ENCODE peak calls at places on chromosomes 5 and 9, in eight cellular contexts. Z is cardiac septum; K is activated naive CD8-positive, alpha-beta T cell treated with anti-CD3 and anti-CD28 coated beads, Interleukin-2, amount 50 U/mL, for 16 hours; R is uterus; T is type B pancreatic cell; H is AG09309; X is left cardiac atrium; B is PC-3. I is an unnamed sample.

GRCh38 chr9:88476491-88477271 is 58.3 kb upstream of the NXNL2 start:
- DNase-seq in Z (no peak), K (no peak), R (no peak), T (no peak), H (peak; percentile 13), X (no peak), B (peak; percentile 6), I (no peak)

GRCh38 chr9:136851941-136852663 is at the start of gene MAMDC4:
- DNase-seq in Z (no peak), K (no peak), R (no peak), T (no peak), H (no peak), X (peak; percentile 26), B (no peak), I (no peak)

GRCh38 chr9:104144336-104144735 is 50.2 kb downstream of the SMC2 start:
- DNase-seq in Z (no peak), K (no peak), R (no peak), T (no peak), H (no peak), X (no peak), B (peak; percentile 50), I (no peak)

GRCh38 chr9:97853844-97854695 is 1.0 kb downstream of the FOXE1 start:
- DNase-seq in Z (peak; percentile 82), K (no peak), R (no peak), T (no peak), H (no peak), X (peak; percentile 36), B (no peak), I (no peak)

GRCh38 chr9:129868571-129869486 is 33.6 kb downstream of the USP20 start:
- DNase-seq in Z (no peak), K (peak; percentile 62), R (no peak), T (no peak), H (no peak), X (peak; percentile 47), B (peak; percentile 51), I (no peak)

GRCh38 chr5:141753971-141754713 is 72.1 kb upstream of the ARAP3 start:
- DNase-seq in Z (no peak), K (no peak), R (no peak), T (no peak), H (no peak), X (no peak), B (peak; percentile 63), I (no peak)

GRCh38 chr5:116044073-116044472 is 11.8 kb downstream of the ARL14EPL start:
- DNase-seq in Z (no peak), K (no peak), R (no peak), T (no peak), H (no peak), X (no peak), B (no peak), I (no peak)

GRCh38 chr5:152056931-152057330 is 132.3 kb upstream of the GLRA1 start:
- DNase-seq in Z (no peak), K (no peak), R (no peak), T (no peak), H (no peak), X (no peak), B (no peak), I (no peak)

GRCh38 chr5:74320526-74320925 is 320.0 kb downstream of the ENC1 start:
- DNase-seq in Z (no peak), K (no peak), R (no peak), T (no peak), H (no peak), X (no peak), B (no peak), I (no peak)

GRCh38 chr5:61435368-61435767 is 103.3 kb downstream of the ZSWIM6 start:
- DNase-seq in Z (no peak), K (no peak), R (no peak), T (no peak), H (no peak), X (no peak), B (no peak), I (no peak)

GRCh38 chr9:116020146-116020545 is 133.4 kb upstream of the PAPPA start:
- DNase-seq in Z (no peak), K (no peak), R (no peak), T (no peak), H (no peak), X (no peak), B (no peak), I (no peak)

GRCh38 chr5:178673801-178674200 is 47.0 kb upstream of the CLK4 start:
- DNase-seq in Z (peak; percentile 38), K (no peak), R (no peak), T (no peak), H (no peak), X (no peak), B (no peak), I (no peak)

GRCh38 chr9:90331826-90332575 is 310.6 kb downstream of the DIRAS2 start:
- DNase-seq in Z (no peak), K (no peak), R (no peak), T (no peak), H (peak; percentile 2), X (no peak), B (no peak), I (no peak)

GRCh38 chr9:16139781-16140180 is 586.9 kb downstream of the CCDC171 start:
- DNase-seq in Z (no peak), K (no peak), R (peak; percentile 86), T (no peak), H (no peak), X (no peak), B (no peak), I (no peak)

GRCh38 chr9:130072515-130073235 is 19.0 kb downstream of the GPR107 start:
- DNase-seq in Z (no peak), K (no peak), R (no peak), T (no peak), H (no peak), X (no peak), B (peak; percentile 60), I (no peak)

GRCh38 chr5:68215888-68216736 is 556 bp downstream of the PIK3R1 start:
- DNase-seq in Z (peak; percentile 87), K (peak; percentile 29), R (peak; percentile 46), T (peak; percentile 72), H (no peak), X (peak; percentile 53), B (no peak), I (peak; percentile 72)

GRCh38 chr5:133565993-133566392 is 46.3 kb downstream of the FSTL4 start:
- DNase-seq in Z (no peak), K (no peak), R (no peak), T (no peak), H (no peak), X (peak; percentile 24), B (peak; percentile 40), I (peak; percentile 29)

GRCh38 chr9:88781500-88782391 is 209.5 kb upstream of the S1PR3 start:
- DNase-seq in Z (no peak), K (no peak), R (peak; percentile 70), T (no peak), H (no peak), X (peak; percentile 70), B (no peak), I (peak; percentile 69)

GRCh38 chr9:135150981-135151380 is 63.5 kb downstream of the OLFM1 start:
- DNase-seq in Z (no peak), K (no peak), R (no peak), T (no peak), H (no peak), X (no peak), B (no peak), I (no peak)

GRCh38 chr5:135141303-135142268 is 107.6 kb upstream of the PITX1 start:
- DNase-seq in Z (peak; percentile 51), K (no peak), R (no peak), T (no peak), H (no peak), X (no peak), B (peak; percentile 46), I (no peak)

GRCh38 chr5:150376799-150377771 is 19.6 kb downstream of the TCOF1 start:
- DNase-seq in Z (no peak), K (no peak), R (no peak), T (no peak), H (peak; percentile 13), X (no peak), B (no peak), I (no peak)

GRCh38 chr9:127976498-127976897 is 4.3 kb downstream of the EEIG1 start:
- DNase-seq in Z (no peak), K (no peak), R (no peak), T (no peak), H (no peak), X (no peak), B (no peak), I (peak; percentile 44)

GRCh38 chr5:13625616-13626198 is 318.8 kb downstream of the DNAH5 start:
- DNase-seq in Z (no peak), K (no peak), R (no peak), T (no peak), H (no peak), X (no peak), B (peak; percentile 25), I (no peak)

I was measured in heart left ventricle.